ENCODE peak calls at places on chromosomes 4 and X, in nine cellular contexts. T is A549, E is SK-N-SH, J is K562, F is HepG2, I is GM12878, S is endothelial cell of umbilical vein, A is HCT116, Y is H1. G is an unnamed sample.

GRCh38 chrX:20595928-20596550 is 329.3 kb upstream of the RPS6KA3 start:
- DNase-seq in S (no peak), I (no peak), E (no peak), F (no peak), Y (no peak), A (no peak), T (no peak), J (no peak), G (no peak)

GRCh38 chr4:98682719-98683118 is 24.3 kb upstream of the TSPAN5 start:
- DNase-seq in E (peak), T (no peak), F (no peak), A (no peak), Y (no peak), J (peak), I (no peak), S (peak), G (no peak)

GRCh38 chr4:108010167-108010566 is 20.5 kb downstream of the HADH start:
- DNase-seq in A (no peak), F (no peak), J (no peak), I (no peak), S (no peak), Y (no peak), T (no peak), E (no peak), G (no peak)

GRCh38 chrX:70196961-70197805 is 19.9 kb downstream of the DGAT2L6 start:
- DNase-seq in F (peak), T (peak), E (peak), A (peak), I (no peak), Y (peak), J (peak), S (peak), G (peak)

GRCh38 chr4:174394915-174395314 is 111.2 kb downstream of the CEP44 start:
- DNase-seq in Y (no peak), S (no peak), E (no peak), F (no peak), T (no peak), A (no peak), I (no peak), J (no peak), G (no peak)

GRCh38 chr4:123398803-123399637 is 2.4 kb downstream of the SPRY1 start:
- DNase-seq in I (no peak), J (peak), F (peak), Y (no peak), E (peak), T (peak), S (peak), A (peak), G (peak)

GRCh38 chr4:105060628-105061027 is 86.0 kb upstream of the TET2 start:
- DNase-seq in F (no peak), A (no peak), S (no peak), Y (no peak), J (no peak), I (peak), T (no peak), E (no peak), G (peak)

GRCh38 chr4:11106769-11107168 is 321.9 kb downstream of the HS3ST1 start:
- DNase-seq in E (no peak), Y (no peak), A (no peak), J (no peak), F (no peak), T (no peak), S (no peak), I (no peak), G (peak)

GRCh38 chr4:106982711-106983211 is 53.4 kb downstream of the DKK2 start:
- DNase-seq in T (no peak), A (no peak), I (no peak), F (no peak), Y (no peak), J (no peak), E (no peak), S (no peak), G (no peak)

GRCh38 chrX:21305799-21306336 is 68.3 kb upstream of the CNKSR2 start:
- DNase-seq in E (no peak), I (no peak), J (no peak), T (no peak), A (no peak), F (no peak), Y (no peak), S (no peak), G (no peak)

GRCh38 chr4:80005863-80006262 is 67.2 kb downstream of the ANTXR2 start:
- DNase-seq in F (peak), E (no peak), T (no peak), J (peak), S (peak), A (no peak), Y (no peak), I (no peak), G (no peak)

GRCh38 chr4:114694770-114695169 is 96.2 kb downstream of the UGT8 start:
- DNase-seq in J (peak), F (peak), S (peak), I (peak), Y (no peak), A (peak), T (no peak), E (peak), G (peak)

GRCh38 chrX:47191331-47191730 is 2.3 kb upstream of the UBA1 start:
- DNase-seq in S (peak), E (no peak), J (peak), F (no peak), I (no peak), A (peak), T (no peak), Y (peak), G (peak)

GRCh38 chrX:154791951-154792350 is 13.3 kb downstream of the MPP1 start:
- DNase-seq in Y (no peak), T (no peak), F (no peak), E (no peak), S (no peak), I (no peak), J (peak), A (no peak), G (no peak)

GRCh38 chrX:18899796-18900380 is 84.0 kb downstream of the PHKA2 start:
- DNase-seq in S (peak), J (no peak), I (no peak), A (no peak), F (no peak), E (peak), Y (no peak), T (peak), G (peak)

GRCh38 chr4:142369141-142369540 is 477.0 kb downstream of the INPP4B start:
- DNase-seq in S (no peak), I (no peak), F (no peak), E (no peak), T (no peak), A (no peak), J (no peak), Y (no peak), G (no peak)

GRCh38 chr4:52329894-52330293 is 278.8 kb downstream of the SPATA18 start:
- DNase-seq in I (no peak), A (no peak), J (no peak), S (no peak), F (no peak), Y (no peak), E (no peak), T (no peak), G (no peak)

GRCh38 chr4:156976147-156976546 is 4.5 kb upstream of the PDGFC start:
- DNase-seq in Y (no peak), A (no peak), F (no peak), S (peak), I (no peak), E (no peak), T (no peak), J (no peak), G (no peak)

GRCh38 chrX:80879916-80880315 is 70.2 kb upstream of the BRWD3 start:
- DNase-seq in E (no peak), J (no peak), F (no peak), Y (no peak), S (no peak), T (no peak), I (no peak), A (no peak), G (no peak)

GRCh38 chrX:153392642-153393321 is 8.4 kb downstream of the PNMA6E start:
- DNase-seq in A (no peak), T (no peak), F (no peak), S (no peak), E (no peak), J (no peak), Y (no peak), I (no peak), G (no peak)
- H3K4me3 ChIP-seq in A (no peak), T (no peak), F (no peak), S (no peak), E (no peak), J (no peak), Y (no peak), I (no peak), G (no peak)

DNA sequence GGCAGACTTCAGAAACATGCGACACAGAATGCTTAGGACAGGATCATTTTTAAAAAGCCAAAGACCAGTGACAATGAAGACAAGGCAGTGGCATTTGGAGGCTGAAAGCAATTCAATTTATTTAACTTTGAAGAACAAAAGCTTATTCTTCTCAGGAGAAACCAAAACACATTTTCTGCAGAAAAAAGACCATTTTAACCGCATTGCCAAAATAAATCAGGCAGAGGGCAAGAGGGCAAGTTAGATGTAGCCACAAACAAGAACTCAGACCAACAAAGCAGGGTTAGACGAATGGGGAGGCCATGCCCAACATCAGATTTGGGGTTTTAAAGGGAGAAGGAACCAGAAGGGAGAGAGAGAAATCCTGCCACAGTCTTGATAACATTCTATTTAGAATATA is 58.9 kb downstream of the RELL1 start:
- DNase-seq in F (no peak), T (no peak), S (peak), E (no peak), J (no peak), I (no peak), A (no peak), Y (no peak), G (no peak)
- TF ChIP-seq MAX in F (no peak), T (no peak), S (no peak), E (no peak), J (no peak), I (no peak), A (no peak), Y (no peak), G (no peak)

GRCh38 chr4:1348746-1349145 is 1.7 kb downstream of the UVSSA start:
- DNase-seq in T (no peak), A (no peak), J (no peak), E (no peak), F (no peak), Y (no peak), I (no peak), S (no peak), G (no peak)
- H3K4me3 ChIP-seq in T (no peak), A (peak), J (no peak), E (no peak), F (no peak), Y (no peak), I (peak), S (no peak), G (no peak)

GRCh38 chrX:10529344-10529743 is 91.0 kb downstream of the MID1 start:
- DNase-seq in Y (no peak), A (no peak), T (no peak), J (no peak), S (no peak), I (no peak), E (no peak), F (no peak), G (peak)

GRCh38 chrX:10524578-10524977 is 95.8 kb downstream of the MID1 start:
- DNase-seq in E (no peak), I (no peak), A (no peak), J (no peak), Y (no peak), T (no peak), S (no peak), F (no peak), G (no peak)

GRCh38 chrX:10531927-10532326 is 88.5 kb downstream of the MID1 start:
- DNase-seq in F (no peak), S (no peak), E (no peak), A (no peak), J (no peak), Y (no peak), T (no peak), I (no peak), G (no peak)

GRCh38 chrX:10525381-10525780 is 95.0 kb downstream of the MID1 start:
- DNase-seq in E (no peak), S (no peak), Y (no peak), A (no peak), T (no peak), J (no peak), I (no peak), F (no peak), G (no peak)

GRCh38 chrX:10526442-10526841 is 93.9 kb downstream of the MID1 start:
- DNase-seq in S (no peak), J (no peak), T (no peak), A (no peak), F (no peak), Y (no peak), E (no peak), I (no peak), G (no peak)
- TF ChIP-seq MAX in S (no peak), J (no peak), T (no peak), A (no peak), F (no peak), Y (no peak), E (no peak), I (no peak), G (no peak)

GRCh38 chr4:165330071-165330470 is 2.6 kb downstream of the MSMO1 start:
- DNase-seq in A (no peak), E (no peak), J (no peak), T (no peak), S (no peak), Y (no peak), I (no peak), F (no peak), G (no peak)

GRCh38 chr4:165330666-165331065 is 3.2 kb downstream of the MSMO1 start:
- DNase-seq in Y (no peak), I (no peak), S (no peak), E (no peak), A (no peak), T (no peak), F (no peak), J (no peak), G (no peak)

GRCh38 chr4:165331316-165331715 is 3.8 kb downstream of the MSMO1 start:
- DNase-seq in I (no peak), E (no peak), A (no peak), Y (no peak), S (no peak), T (no peak), J (no peak), F (no peak), G (no peak)

GRCh38 chr4:165331823-165332222 is 4.4 kb downstream of the MSMO1 start:
- DNase-seq in Y (no peak), S (no peak), E (no peak), T (no peak), F (no peak), A (no peak), J (peak), I (no peak), G (no peak)

GRCh38 chr4:165332502-165332901 is 5.0 kb downstream of the MSMO1 start:
- DNase-seq in A (no peak), F (no peak), Y (no peak), E (no peak), T (no peak), J (no peak), I (no peak), S (no peak), G (no peak)
- H3K4me3 ChIP-seq in A (no peak), F (peak), Y (peak), E (no peak), T (no peak), J (peak), I (peak), S (peak), G (peak)